ENCODE peak calls at places on chromosomes 5 and 9, in four cellular contexts. A is fibroblast of pulmonary artery, F is astrocyte of the spinal cord, X is nucleus accumbens. H is an unnamed sample.

GRCh38 chr9:116800885-116801284 is 113.8 kb downstream of the TRIM32 start:
- DNase-seq in A (peak; percentile 17), F (no peak), X (no peak), H (peak; percentile 0)

GRCh38 chr5:2698581-2698980 is 52.9 kb downstream of the IRX2 start:
- DNase-seq in F (no peak), X (no peak), A (no peak), H (no peak)

GRCh38 chr5:58925627-58926545 is 343.0 kb downstream of the RAB3C start:
- DNase-seq in X (no peak), F (peak; percentile 46), A (no peak), H (no peak)

GRCh38 chr5:159337291-159337974 is 7.1 kb upstream of the IL12B start:
- DNase-seq in A (peak; percentile 53), F (peak; percentile 57), X (no peak), H (peak; percentile 39)

GRCh38 chr9:31137151-31137849 is 1247.1 kb upstream of the ACO1 start:
- DNase-seq in F (peak; percentile 99), A (peak; percentile 96), X (no peak), H (peak; percentile 77)

GRCh38 chr5:72255237-72255636 is 64.8 kb downstream of the MRPS27 start:
- DNase-seq in X (no peak), F (no peak), A (no peak), H (no peak)

GRCh38 chr5:83475540-83476469 is 4.3 kb downstream of the VCAN start:
- DNase-seq in F (peak; percentile 92), X (no peak), A (peak; percentile 94), H (peak; percentile 94)

GRCh38 chr5:143244000-143244736 is 159.3 kb downstream of the NR3C1 start:
- DNase-seq in X (no peak), F (peak; percentile 97), A (peak; percentile 96), H (peak; percentile 96)

GRCh38 chr5:181100121-181101015 is 30.6 kb downstream of the OR2V1 start:
- DNase-seq in F (no peak), A (no peak), X (no peak), H (no peak)